ENCODE peak calls at places on chromosomes 6 and 20, in seven cellular contexts. Q, J, O, W, G, V and H are unnamed samples.

GRCh38 chr20:23689399-23689690 is 507 bp upstream of the CST4 start:
- DNase-seq in W (no peak), J (no peak), O (no peak), G (no peak), Q (no peak), V (no peak), H (no peak)

GRCh38 chr20:40991181-40991889 is 37.3 kb upstream of the TOP1 start:
- DNase-seq in Q (no peak), W (peak; percentile 65), J (peak; percentile 54), G (no peak), O (no peak), V (no peak), H (no peak)

GRCh38 chr20:47113362-47114118 is 218.9 kb downstream of the EYA2 start:
- DNase-seq in J (no peak), V (no peak), W (no peak), Q (peak; percentile 27), G (no peak), O (peak; percentile 76), H (no peak)

GRCh38 chr20:1860446-1860845 is 34.8 kb upstream of the SIRPA start:
- DNase-seq in V (no peak), W (no peak), O (peak; percentile 74), Q (peak; percentile 87), G (no peak), J (no peak), H (no peak)

GRCh38 chr6:142329486-142330113 is 27.8 kb downstream of the ADGRG6 start:
- DNase-seq in V (no peak), W (no peak), G (no peak), J (no peak), Q (no peak), O (no peak), H (no peak)

GRCh38 chr6:118325220-118325860 is 222.8 kb upstream of the PLN start:
- DNase-seq in Q (peak; percentile 2), J (peak; percentile 54), V (no peak), G (peak; percentile 16), W (no peak), O (peak; percentile 14), H (peak; percentile 15)

GRCh38 chr6:49790340-49790739 is 3.3 kb upstream of the PGK2 start:
- DNase-seq in G (no peak), O (no peak), W (no peak), V (no peak), Q (no peak), J (no peak), H (no peak)

GRCh38 chr20:33051333-33051732 is 2.4 kb upstream of the BPIFB3 start:
- DNase-seq in J (no peak), W (no peak), O (no peak), V (no peak), Q (no peak), G (no peak), H (no peak)

DNA sequence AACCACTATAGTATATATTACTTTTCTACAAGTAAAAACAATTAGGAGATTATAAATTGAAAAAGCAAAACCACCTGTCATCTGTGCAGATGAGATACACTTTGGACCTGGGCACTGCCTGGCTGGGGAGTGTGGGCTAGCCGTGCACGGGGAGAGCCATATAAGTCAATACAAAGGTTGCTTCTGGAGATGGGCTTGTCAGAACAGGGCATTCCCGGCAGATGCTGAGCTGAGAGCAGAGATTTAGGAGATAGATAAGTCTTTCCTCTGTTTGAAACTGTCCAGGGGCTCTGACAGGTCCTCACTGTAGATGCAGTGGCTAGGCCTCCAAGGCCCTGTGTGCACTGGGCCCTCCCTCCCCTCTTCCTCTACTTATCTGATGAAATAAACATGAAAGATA is 34.5 kb downstream of the CD164 start:
- DNase-seq in V (no peak), Q (no peak), W (no peak), G (no peak), J (no peak), O (no peak), H (no peak)
- H3K27ac ChIP-seq in V (no peak overlapping the region), Q (no peak overlapping the region), W (no peak overlapping the region), G (no peak overlapping the region), J (no peak overlapping the region), O (no peak overlapping the region), H (no peak overlapping the region)

DNA sequence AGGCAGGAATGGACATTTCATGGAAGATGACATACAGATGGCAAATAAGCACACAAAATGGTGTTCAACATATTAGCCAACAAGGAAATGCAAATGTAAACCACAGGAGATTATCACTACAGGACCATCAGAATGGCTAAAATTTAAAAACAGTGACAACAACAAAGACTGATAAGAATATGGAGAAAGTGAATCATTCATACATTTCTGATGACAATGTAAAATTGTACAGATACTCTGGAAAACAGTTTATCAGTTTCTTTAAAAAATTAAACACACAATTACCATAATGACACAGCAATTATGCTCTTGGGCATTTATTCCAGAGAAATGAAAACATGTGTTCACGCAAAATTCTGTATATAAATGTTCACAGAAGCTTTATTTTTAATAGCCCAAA is 105.8 kb upstream of the RUNX2 start:
- DNase-seq in W (no peak), O (no peak), G (no peak), Q (peak; percentile 46), V (no peak), J (no peak), H (no peak)
- H3K4me3 ChIP-seq in W (no peak overlapping the region), O (no peak overlapping the region), G (no peak overlapping the region), Q (no peak overlapping the region), V (no peak overlapping the region), J (no peak overlapping the region), H (no peak overlapping the region)

GRCh38 chr6:170262481-170263088 is 28.3 kb downstream of the DLL1 start:
- DNase-seq in J (no peak), O (no peak), Q (no peak), V (no peak), G (no peak), W (no peak), H (no peak)
- H3K27ac ChIP-seq in J (no peak overlapping the region), O (no peak overlapping the region), Q (no peak overlapping the region), V (no peak overlapping the region), G (no peak overlapping the region), W (no peak overlapping the region), H (no peak overlapping the region)

GRCh38 chr6:114121913-114122662 is 151.1 kb upstream of the HDAC2 start:
- DNase-seq in W (no peak), J (no peak), G (no peak), V (no peak), O (no peak), Q (no peak), H (no peak)

DNA sequence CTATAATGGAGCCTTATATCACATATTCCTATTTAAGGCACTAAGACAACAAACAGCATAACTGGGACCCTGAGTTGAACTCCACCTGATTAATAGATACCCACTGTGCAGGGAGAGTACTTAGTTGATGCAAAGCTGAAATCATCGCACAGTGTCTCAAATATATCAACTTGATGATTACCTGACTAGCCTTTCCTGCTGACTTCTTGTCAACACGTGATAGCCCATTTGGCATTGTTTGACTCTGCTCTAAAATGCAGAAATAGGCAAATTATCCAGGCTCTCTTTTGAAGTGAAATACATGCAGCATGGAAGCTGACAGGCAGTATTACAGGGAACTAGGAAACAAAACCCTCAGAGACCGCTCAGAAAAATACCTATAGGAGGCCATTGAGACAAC is 154.6 kb upstream of the HDAC2 start:
- DNase-seq in J (no peak), W (no peak), Q (no peak), V (no peak), O (no peak), G (no peak), H (no peak)
- H3K4me3 ChIP-seq in J (no peak overlapping the region), W (no peak overlapping the region), Q (no peak overlapping the region), V (no peak overlapping the region), O (no peak overlapping the region), G (no peak overlapping the region), H (no peak overlapping the region)

DNA sequence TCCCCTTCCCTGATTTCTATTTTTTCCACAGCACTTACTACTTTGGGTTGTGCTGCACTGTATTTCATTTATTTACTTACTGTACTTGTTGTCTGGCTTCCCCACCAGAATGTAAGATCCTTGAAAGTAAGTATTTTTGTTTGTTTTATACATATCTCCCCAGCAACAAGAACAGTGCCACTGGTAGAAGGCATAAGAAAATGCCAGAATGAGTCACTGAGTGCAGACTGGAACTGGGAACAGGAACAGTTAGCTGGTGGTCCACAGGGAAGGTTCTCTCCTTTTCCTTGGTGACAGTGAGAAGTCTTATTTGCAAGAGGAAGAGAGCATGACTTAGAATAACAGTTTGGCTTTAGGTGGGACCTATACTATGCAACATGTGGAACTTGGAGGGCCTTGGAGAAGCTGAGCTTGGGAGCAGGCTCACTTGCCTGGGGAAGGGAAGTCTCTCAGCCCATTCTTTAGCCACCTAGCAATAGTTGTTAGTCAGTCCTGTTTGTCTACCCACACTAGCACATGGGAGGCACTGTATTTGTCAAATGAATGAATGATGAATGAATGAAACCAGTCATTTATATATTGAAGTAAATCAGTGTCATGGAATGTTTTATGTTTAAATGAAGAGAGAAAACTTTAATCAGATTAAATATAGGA is 203.5 kb downstream of the KCNQ5 start:
- DNase-seq in J (no peak), Q (peak; percentile 65), V (peak; percentile 32), W (no peak), G (no peak), O (peak; percentile 69), H (no peak)
- H3K27ac ChIP-seq in J (no peak overlapping the region), Q (peak overlapping the region; percentile 8), V (no peak overlapping the region), W (no peak overlapping the region), G (no peak overlapping the region), O (no peak overlapping the region), H (no peak overlapping the region)

DNA sequence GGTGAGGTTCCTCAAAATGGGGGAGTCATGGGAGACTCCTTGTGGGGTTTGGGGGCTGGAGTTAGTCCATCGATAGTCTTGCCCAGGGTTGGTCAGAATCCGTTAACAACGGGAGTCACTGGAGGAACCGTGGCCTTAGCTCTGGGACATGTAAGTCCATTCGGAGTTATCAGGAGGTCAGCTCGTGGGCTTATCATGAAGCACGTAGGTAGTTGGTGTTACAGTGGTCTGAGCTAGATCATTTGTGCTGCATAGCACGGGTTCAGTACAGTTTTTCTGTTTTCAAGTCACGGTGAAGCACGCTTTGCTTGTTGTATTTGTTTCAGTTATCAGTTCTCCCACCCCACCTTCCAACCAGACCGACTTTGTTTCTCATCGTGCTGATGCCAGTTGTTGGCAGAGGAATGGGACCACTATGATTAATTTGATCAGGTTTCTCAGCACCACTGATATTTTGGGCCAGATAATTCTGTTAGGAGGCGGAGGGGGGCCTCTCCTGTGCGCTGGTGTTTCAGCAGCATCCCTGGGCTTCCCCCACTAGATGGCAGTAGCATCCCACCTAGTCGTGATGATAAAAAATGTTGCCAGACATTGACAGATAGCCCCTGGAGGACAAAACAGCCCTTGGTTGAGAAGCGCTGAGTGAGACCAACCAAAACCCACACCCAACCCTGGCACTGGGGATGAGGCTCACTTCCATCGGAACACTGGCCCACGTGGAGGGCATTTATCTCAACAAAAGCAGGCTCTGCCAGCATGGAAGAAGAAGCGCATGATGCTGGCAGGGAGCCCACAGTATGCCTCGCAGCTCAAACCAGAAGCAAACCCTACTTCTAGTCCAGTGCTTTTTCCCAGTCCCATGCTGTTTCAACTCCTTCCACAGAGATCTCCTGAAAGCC is 2.2 kb upstream of the APMAP start:
- DNase-seq in G (peak; percentile 78), Q (peak; percentile 83), O (peak; percentile 63), W (peak; percentile 79), J (peak; percentile 80), V (peak; percentile 76), H (peak; percentile 40)
- H3K4me3 ChIP-seq in G (no peak overlapping the region), Q (no peak overlapping the region), O (peak overlapping the region; percentile 14), W (no peak overlapping the region), J (peak overlapping the region; percentile 8), V (no peak overlapping the region), H (peak overlapping the region; percentile 43)